ENCODE peak calls at places on chromosome 14, in six cellular contexts. Z is upper lobe of right lung; J is WTC11; B is naive thymus-derived CD8-positive, alpha-beta T cell; W is Panc1; V is left cardiac atrium. H is an unnamed sample.

GRCh38 chr14:73467800-73468199 is 9.5 kb upstream of the NUMB start:
- ATAC-seq in Z (peak; percentile 17), J (no peak), B (no peak), W (no peak), V (no peak), H (peak; percentile 77)

GRCh38 chr14:31897581-31898186 is 179.4 kb upstream of the ARHGAP5 start:
- ATAC-seq in Z (no peak), J (no peak), B (no peak), W (no peak), V (no peak), H (no peak)

GRCh38 chr14:89720076-89720687 is 234.3 kb downstream of the EFCAB11 start:
- ATAC-seq in Z (no peak), J (no peak), B (peak; percentile 18), W (no peak), V (no peak), H (no peak)

GRCh38 chr14:39219075-39219499 is 14.6 kb upstream of the MIA2 start:
- ATAC-seq in Z (no peak), J (no peak), B (no peak), W (peak; percentile 83), V (no peak), H (no peak)

GRCh38 chr14:90301580-90302181 is 30.1 kb downstream of the NRDE2 start:
- ATAC-seq in Z (peak; percentile 65), J (no peak), B (no peak), W (peak; percentile 83), V (peak; percentile 71), H (no peak)

GRCh38 chr14:35247777-35248475 is 44.3 kb upstream of the PSMA6 start:
- ATAC-seq in Z (no peak), J (no peak), B (no peak), W (no peak), V (no peak), H (no peak)

GRCh38 chr14:61720302-61720677 is 25.0 kb downstream of the HIF1A start:
- ATAC-seq in Z (no peak), J (no peak), B (peak; percentile 32), W (no peak), V (peak; percentile 36), H (no peak)

GRCh38 chr14:75044760-75045159 is 6.5 kb downstream of the MLH3 start:
- ATAC-seq in Z (peak; percentile 24), J (no peak), B (no peak), W (no peak), V (no peak), H (no peak)

GRCh38 chr14:26855051-26855753 is 257.4 kb upstream of the NOVA1 start:
- ATAC-seq in Z (no peak), J (no peak), B (no peak), W (no peak), V (peak; percentile 45), H (no peak)

GRCh38 chr14:63362305-63362914 is 43.7 kb upstream of the GPHB5 start:
- ATAC-seq in Z (no peak), J (peak; percentile 50), B (no peak), W (no peak), V (no peak), H (no peak)

GRCh38 chr14:62710811-62711210 is 334.4 kb downstream of the KCNH5 start:
- ATAC-seq in Z (no peak), J (no peak), B (no peak), W (no peak), V (no peak), H (no peak)

GRCh38 chr14:70317969-70318634 is 41.4 kb downstream of the COX16 start:
- ATAC-seq in Z (peak; percentile 60), J (peak; percentile 91), B (no peak), W (peak; percentile 87), V (peak; percentile 83), H (no peak)